ENCODE peak calls at places on chromosomes 2 and 18, in seven cellular contexts. I is fibroblast of the aortic adventitia, Q is Daoy, G is dermis microvascular lymphatic vessel endothelial cell, L is NCI-H82, S is NCI-H1694 treated with DMSO at 0.1 percent for 48 hours, O is NCI-H1436 treated with DMSO at 0.1 percent for 48 hours. N is an unnamed sample.

GRCh38 chr2:203177361-203177760 is 61.5 kb upstream of the CYP20A1 start:
- DNase-seq in I (no peak), Q (no peak), G (no peak), L (no peak), S (no peak), O (no peak), N (no peak)

GRCh38 chr2:174334781-174335604 is at the start of gene SP9:
- DNase-seq in I (no peak), Q (peak; percentile 83), G (peak; percentile 68), L (peak; percentile 91), S (peak; percentile 89), O (no peak), N (no peak)

GRCh38 chr2:10964076-10964812 is 52.5 kb downstream of the KCNF1 start:
- DNase-seq in I (no peak), Q (no peak), G (no peak), L (no peak), S (no peak), O (no peak), N (no peak)

GRCh38 chr2:55604027-55604565 is 13.3 kb downstream of the PPP4R3B start:
- DNase-seq in I (peak; percentile 59), Q (no peak), G (peak; percentile 13), L (no peak), S (no peak), O (no peak), N (no peak)

GRCh38 chr18:58884694-58885093 is 20.0 kb downstream of the ZNF532 start:
- DNase-seq in I (no peak), Q (no peak), G (no peak), L (no peak), S (no peak), O (no peak), N (no peak)

GRCh38 chr2:176161817-176162626 is 4.9 kb downstream of the HOXD3 start:
- DNase-seq in I (peak; percentile 37), Q (no peak), G (no peak), L (peak; percentile 84), S (no peak), O (no peak), N (no peak)

GRCh38 chr2:126671049-126671448 is 15.1 kb downstream of the GYPC start:
- DNase-seq in I (no peak), Q (no peak), G (no peak), L (no peak), S (no peak), O (no peak), N (no peak)

GRCh38 chr2:240627736-240628506 is 2.6 kb downstream of the GPR35 start:
- DNase-seq in I (no peak), Q (no peak), G (no peak), L (no peak), S (no peak), O (no peak), N (no peak)

GRCh38 chr2:180969124-180969523 is 11.3 kb upstream of the UBE2E3 start:
- DNase-seq in I (peak; percentile 35), Q (no peak), G (no peak), L (no peak), S (no peak), O (no peak), N (no peak)

GRCh38 chr2:218889937-218890336 is 9.3 kb downstream of the WNT10A start:
- DNase-seq in I (no peak), Q (no peak), G (no peak), L (no peak), S (no peak), O (no peak), N (no peak)

GRCh38 chr2:140011287-140011686 is 1231.1 kb upstream of the NXPH2 start:
- DNase-seq in I (no peak), Q (no peak), G (no peak), L (no peak), S (no peak), O (no peak), N (no peak)

GRCh38 chr2:238591732-238592131 is 165.0 kb downstream of the ASB1 start:
- DNase-seq in I (peak; percentile 20), Q (no peak), G (no peak), L (no peak), S (no peak), O (no peak), N (no peak)

GRCh38 chr2:237482485-237482884 is 4.6 kb upstream of the MLPH start:
- DNase-seq in I (peak; percentile 90), Q (peak; percentile 41), G (no peak), L (no peak), S (no peak), O (peak; percentile 67), N (no peak)

GRCh38 chr18:23689616-23690504 is 607 bp downstream of the LAMA3 start:
- DNase-seq in I (no peak), Q (no peak), G (peak; percentile 9), L (peak; percentile 29), S (no peak), O (no peak), N (no peak)

GRCh38 chr2:263774-264492 is at the start of gene SH3YL1:
- DNase-seq in I (peak; percentile 11), Q (peak; percentile 17), G (peak; percentile 20), L (peak; percentile 56), S (no peak), O (no peak), N (no peak)

GRCh38 chr2:46213906-46214305 is 83.3 kb upstream of the EPAS1 start:
- DNase-seq in I (no peak), Q (no peak), G (no peak), L (no peak), S (no peak), O (no peak), N (no peak)